ENCODE peak calls at places on chromosomes 1 and 21, in five cellular contexts. W is NCI-H748 treated with DMSO at 0.1 percent for 48 hours, K is mesothelial cell of epicardium, V is NCI-H1436, X is stomach. Y is an unnamed sample.

GRCh38 chr1:232911027-232911599 is 39.3 kb upstream of the NTPCR start:
- DNase-seq in X (no peak), K (no peak), W (no peak), V (no peak), Y (no peak)

GRCh38 chr21:30443226-30443625 is 3.2 kb downstream of the KRTAP15-1 start:
- DNase-seq in K (no peak), V (no peak), X (no peak), W (no peak), Y (no peak)

GRCh38 chr1:229440821-229441537 is 7.1 kb upstream of the ACTA1 start:
- DNase-seq in W (no peak), K (no peak), V (no peak), X (no peak), Y (no peak)

GRCh38 chr1:174912243-174912642 is 87.5 kb upstream of the CACYBP start:
- DNase-seq in X (no peak), W (no peak), V (no peak), K (no peak), Y (no peak)

GRCh38 chr1:205563927-205564441 is 59.5 kb downstream of the CDK18 start:
- DNase-seq in X (peak), W (no peak), V (peak), K (no peak), Y (no peak)

GRCh38 chr1:95352767-95353166 is 118.8 kb downstream of the RWDD3 start:
- DNase-seq in K (no peak), X (peak), W (peak), V (peak), Y (no peak)

GRCh38 chr1:31583082-31583994 is 7.0 kb downstream of the TINAGL1 start:
- DNase-seq in X (no peak), K (no peak), V (no peak), W (no peak), Y (no peak)

GRCh38 chr1:113830039-113830438 is 17.8 kb upstream of the RSBN1 start:
- DNase-seq in K (no peak), V (no peak), X (no peak), W (no peak), Y (peak)

GRCh38 chr1:160544647-160545046 is 21.6 kb upstream of the SLAMF6 start:
- DNase-seq in V (no peak), K (no peak), X (no peak), W (no peak), Y (no peak)

GRCh38 chr1:79100385-79100784 is 93.9 kb upstream of the ADGRL4 start:
- DNase-seq in V (no peak), K (no peak), X (no peak), W (no peak), Y (no peak)

GRCh38 chr21:43603230-43603626 is 56.1 kb downstream of the HSF2BP start:
- DNase-seq in V (no peak), X (no peak), W (no peak), K (no peak), Y (peak)

GRCh38 chr21:45982256-45982757 is 737 bp downstream of the COL6A1 start:
- DNase-seq in K (peak), V (no peak), X (no peak), W (no peak), Y (no peak)

GRCh38 chr1:39979654-39980053 is 24.7 kb downstream of the MFSD2A start:
- DNase-seq in K (no peak), W (no peak), V (no peak), X (no peak), Y (no peak)

GRCh38 chr1:14598498-14599172 is at the start of gene KAZN:
- DNase-seq in X (no peak), W (no peak), V (peak), K (peak), Y (peak)

GRCh38 chr1:65773391-65773790 is 19.3 kb upstream of the PDE4B start:
- DNase-seq in K (no peak), X (no peak), W (no peak), V (no peak), Y (no peak)

GRCh38 chr1:236159704-236160539 is 17.6 kb downstream of the GPR137B start:
- DNase-seq in W (no peak), K (no peak), X (no peak), V (no peak), Y (no peak)

GRCh38 chr1:173270243-173270642 is 63.1 kb upstream of the TNFSF4 start:
- DNase-seq in K (no peak), V (no peak), X (no peak), W (no peak), Y (no peak)

GRCh38 chr1:79042117-79042516 is 35.6 kb upstream of the ADGRL4 start:
- DNase-seq in W (no peak), X (no peak), V (no peak), K (no peak), Y (peak)

GRCh38 chr1:241950390-241950789 is 7.2 kb upstream of the BECN2 start:
- DNase-seq in W (no peak), K (no peak), X (no peak), V (no peak), Y (no peak)

GRCh38 chr1:88736633-88737248 is 52.7 kb downstream of the PKN2 start:
- DNase-seq in W (no peak), X (no peak), V (no peak), K (no peak), Y (peak)

GRCh38 chr1:11772458-11772857 is 10.5 kb downstream of the C1orf167 start:
- DNase-seq in X (no peak), K (no peak), V (peak), W (no peak), Y (no peak)

GRCh38 chr1:94305704-94306103 is 68.3 kb upstream of the ARHGAP29 start:
- DNase-seq in W (no peak), X (no peak), K (no peak), V (no peak), Y (peak)

GRCh38 chr1:150813028-150813707 is 5.1 kb upstream of the CTSK start:
- DNase-seq in K (no peak), W (peak), X (peak), V (no peak), Y (peak)

GRCh38 chr21:45887788-45888187 is 93.8 kb upstream of the COL6A1 start:
- DNase-seq in K (no peak), X (no peak), V (no peak), W (no peak), Y (no peak)

GRCh38 chr21:41500354-41500753 is 7.6 kb downstream of the TMPRSS2 start:
- DNase-seq in W (no peak), K (no peak), V (no peak), X (no peak), Y (no peak)

GRCh38 chr1:55937840-55938375 is 641.5 kb downstream of the PLPP3 start:
- DNase-seq in W (no peak), X (no peak), K (no peak), V (no peak), Y (no peak)

GRCh38 chr1:179190861-179191260 is 38.6 kb downstream of the ABL2 start:
- DNase-seq in K (no peak), W (no peak), V (no peak), X (no peak), Y (peak)

GRCh38 chr1:231973840-231974239 is 347.2 kb downstream of the DISC1 start:
- DNase-seq in W (no peak), V (no peak), X (no peak), K (no peak), Y (no peak)

GRCh38 chr1:5585256-5585655 is 407.0 kb downstream of the NPHP4 start:
- DNase-seq in K (no peak), W (no peak), V (no peak), X (no peak), Y (no peak)

GRCh38 chr1:170075186-170075585 is 691 bp upstream of the KIFAP3 start:
- DNase-seq in V (peak), W (no peak), K (no peak), X (no peak), Y (no peak)

GRCh38 chr1:183635112-183635605 is 424 bp downstream of the ARPC5 start:
- DNase-seq in X (peak), V (no peak), K (peak), W (no peak), Y (no peak)

GRCh38 chr1:20999525-21000244 is 177.0 kb downstream of the EIF4G3 start:
- DNase-seq in V (no peak), W (no peak), X (no peak), K (no peak), Y (no peak)

GRCh38 chr1:23566304-23566703 is 7.0 kb upstream of the ID3 start:
- DNase-seq in X (no peak), V (no peak), W (no peak), K (no peak), Y (no peak)

GRCh38 chr1:3716351-3716750 is 35.9 kb upstream of the CCDC27 start:
- DNase-seq in K (no peak), W (no peak), V (no peak), X (no peak), Y (no peak)

GRCh38 chr1:15100369-15101111 is 53.0 kb upstream of the TMEM51 start:
- DNase-seq in V (peak), X (peak), K (peak), W (peak), Y (peak)

Y was measured in trophoblast cell.